ENCODE peak calls at places on chromosome 1, in nine cellular contexts. One of them, this sample, is unnamed.

GRCh38 chr1:64038119-64038518 is 165.3 kb upstream of the UBE2U start:
- DNase-seq in uterus: no peak
- DNase-seq in A549: no peak
- DNase-seq in IMR-90: no peak
- DNase-seq in lower leg skin: no peak
- DNase-seq in body of pancreas: no peak
- DNase-seq in HCT116: no peak
- DNase-seq in HepG2: no peak
- DNase-seq in sigmoid colon: no peak
- DNase-seq in this sample: no peak

GRCh38 chr1:224554056-224554455 is 62.1 kb upstream of the CNIH3 start:
- DNase-seq in A549: no peak
- DNase-seq in lower leg skin: no peak
- DNase-seq in HepG2: no peak
- DNase-seq in sigmoid colon: no peak
- DNase-seq in HCT116: no peak
- DNase-seq in uterus: no peak
- DNase-seq in IMR-90: no peak
- DNase-seq in body of pancreas: no peak
- DNase-seq in this sample: no peak

GRCh38 chr1:238861342-238861741 is 525.0 kb upstream of the CHRM3 start:
- DNase-seq in HCT116: no peak
- DNase-seq in IMR-90: no peak
- DNase-seq in uterus: no peak
- DNase-seq in A549: no peak
- DNase-seq in sigmoid colon: no peak
- DNase-seq in body of pancreas: no peak
- DNase-seq in HepG2: no peak
- DNase-seq in lower leg skin: no peak
- DNase-seq in this sample: no peak

GRCh38 chr1:48916121-48917069 is 139.7 kb upstream of the BEND5 start:
- DNase-seq in uterus: no peak
- DNase-seq in A549: peak
- DNase-seq in body of pancreas: no peak
- DNase-seq in HepG2: peak
- DNase-seq in HCT116: peak
- DNase-seq in lower leg skin: no peak
- DNase-seq in sigmoid colon: no peak
- DNase-seq in IMR-90: peak
- DNase-seq in this sample: peak

GRCh38 chr1:110292327-110292741 is 46.8 kb upstream of the RBM15 start:
- DNase-seq in IMR-90: peak
- DNase-seq in body of pancreas: no peak
- DNase-seq in HepG2: no peak
- DNase-seq in A549: peak
- DNase-seq in lower leg skin: no peak
- DNase-seq in uterus: no peak
- DNase-seq in HCT116: no peak
- DNase-seq in sigmoid colon: no peak
- DNase-seq in this sample: peak

GRCh38 chr1:157274698-157275534 is 136.7 kb upstream of the ETV3 start:
- DNase-seq in uterus: no peak
- DNase-seq in body of pancreas: no peak
- DNase-seq in sigmoid colon: no peak
- DNase-seq in A549: peak
- DNase-seq in HepG2: no peak
- DNase-seq in IMR-90: peak
- DNase-seq in lower leg skin: no peak
- DNase-seq in HCT116: no peak
- DNase-seq in this sample: no peak

GRCh38 chr1:192544983-192545393 is 30.6 kb upstream of the RGS1 start:
- DNase-seq in sigmoid colon: no peak
- DNase-seq in IMR-90: peak
- DNase-seq in lower leg skin: no peak
- DNase-seq in uterus: no peak
- DNase-seq in body of pancreas: no peak
- DNase-seq in HCT116: no peak
- DNase-seq in HepG2: no peak
- DNase-seq in A549: no peak
- DNase-seq in this sample: no peak

GRCh38 chr1:62385923-62386322 is 50.9 kb upstream of the USP1 start:
- DNase-seq in HCT116: no peak
- DNase-seq in HepG2: peak
- DNase-seq in IMR-90: no peak
- DNase-seq in uterus: no peak
- DNase-seq in A549: no peak
- DNase-seq in lower leg skin: no peak
- DNase-seq in body of pancreas: no peak
- DNase-seq in sigmoid colon: no peak
- DNase-seq in this sample: no peak

GRCh38 chr1:60562715-60563114 is 489.1 kb upstream of the C1orf87 start:
- DNase-seq in sigmoid colon: no peak
- DNase-seq in A549: no peak
- DNase-seq in lower leg skin: no peak
- DNase-seq in uterus: no peak
- DNase-seq in body of pancreas: no peak
- DNase-seq in IMR-90: no peak
- DNase-seq in HCT116: no peak
- DNase-seq in HepG2: no peak
- DNase-seq in this sample: no peak

GRCh38 chr1:67415041-67415440 is 15.2 kb downstream of the SERBP1 start:
- DNase-seq in HCT116: no peak
- DNase-seq in IMR-90: no peak
- DNase-seq in lower leg skin: no peak
- DNase-seq in sigmoid colon: no peak
- DNase-seq in A549: no peak
- DNase-seq in uterus: no peak
- DNase-seq in body of pancreas: no peak
- DNase-seq in HepG2: no peak
- DNase-seq in this sample: no peak

GRCh38 chr1:229457436-229457835 is 23.5 kb upstream of the ACTA1 start:
- DNase-seq in body of pancreas: no peak
- DNase-seq in uterus: no peak
- DNase-seq in IMR-90: no peak
- DNase-seq in A549: no peak
- DNase-seq in sigmoid colon: no peak
- DNase-seq in lower leg skin: no peak
- DNase-seq in HCT116: no peak
- DNase-seq in HepG2: no peak
- DNase-seq in this sample: no peak

GRCh38 chr1:96934282-96934681 is 212.7 kb downstream of the PTBP2 start:
- DNase-seq in lower leg skin: no peak
- DNase-seq in uterus: no peak
- DNase-seq in A549: no peak
- DNase-seq in body of pancreas: no peak
- DNase-seq in HepG2: no peak
- DNase-seq in IMR-90: no peak
- DNase-seq in sigmoid colon: no peak
- DNase-seq in HCT116: no peak
- DNase-seq in this sample: no peak

GRCh38 chr1:166822385-166822784 is 16.9 kb upstream of the POGK start:
- DNase-seq in IMR-90: no peak
- DNase-seq in body of pancreas: no peak
- DNase-seq in HepG2: no peak
- DNase-seq in uterus: no peak
- DNase-seq in sigmoid colon: no peak
- DNase-seq in HCT116: no peak
- DNase-seq in lower leg skin: no peak
- DNase-seq in A549: peak
- DNase-seq in this sample: no peak

GRCh38 chr1:225607355-225607754 is 45.6 kb downstream of the ENAH start:
- DNase-seq in HCT116: no peak
- DNase-seq in A549: no peak
- DNase-seq in sigmoid colon: no peak
- DNase-seq in HepG2: no peak
- DNase-seq in lower leg skin: no peak
- DNase-seq in IMR-90: no peak
- DNase-seq in uterus: no peak
- DNase-seq in body of pancreas: no peak
- DNase-seq in this sample: no peak

GRCh38 chr1:151342562-151342961 is 4.5 kb downstream of the RFX5 start:
- DNase-seq in A549: no peak
- DNase-seq in HCT116: no peak
- DNase-seq in HepG2: no peak
- DNase-seq in sigmoid colon: no peak
- DNase-seq in lower leg skin: no peak
- DNase-seq in body of pancreas: no peak
- DNase-seq in IMR-90: no peak
- DNase-seq in uterus: no peak
- DNase-seq in this sample: no peak
- TF ChIP-seq POLR2A in A549: no peak
- TF ChIP-seq POLR2A in HCT116: no peak
- TF ChIP-seq POLR2A in HepG2: no peak
- TF ChIP-seq POLR2A in sigmoid colon: no peak
- TF ChIP-seq POLR2A in lower leg skin: no peak
- TF ChIP-seq POLR2A in body of pancreas: no peak
- TF ChIP-seq POLR2A in IMR-90: no peak
- TF ChIP-seq POLR2A in uterus: no peak
- TF ChIP-seq POLR2A in this sample: no peak

GRCh38 chr1:59057211-59057694 is 239.6 kb upstream of the FGGY start:
- DNase-seq in uterus: peak
- DNase-seq in lower leg skin: peak
- DNase-seq in A549: peak
- DNase-seq in body of pancreas: peak
- DNase-seq in HCT116: no peak
- DNase-seq in sigmoid colon: peak
- DNase-seq in IMR-90: peak
- DNase-seq in HepG2: peak
- DNase-seq in this sample: peak
- TF ChIP-seq POLR2A in uterus: no peak
- TF ChIP-seq POLR2A in lower leg skin: no peak
- TF ChIP-seq POLR2A in A549: no peak
- TF ChIP-seq POLR2A in body of pancreas: peak
- TF ChIP-seq POLR2A in HCT116: no peak
- TF ChIP-seq POLR2A in sigmoid colon: no peak
- TF ChIP-seq POLR2A in IMR-90: no peak
- TF ChIP-seq POLR2A in HepG2: no peak
- TF ChIP-seq POLR2A in this sample: no peak

DNA sequence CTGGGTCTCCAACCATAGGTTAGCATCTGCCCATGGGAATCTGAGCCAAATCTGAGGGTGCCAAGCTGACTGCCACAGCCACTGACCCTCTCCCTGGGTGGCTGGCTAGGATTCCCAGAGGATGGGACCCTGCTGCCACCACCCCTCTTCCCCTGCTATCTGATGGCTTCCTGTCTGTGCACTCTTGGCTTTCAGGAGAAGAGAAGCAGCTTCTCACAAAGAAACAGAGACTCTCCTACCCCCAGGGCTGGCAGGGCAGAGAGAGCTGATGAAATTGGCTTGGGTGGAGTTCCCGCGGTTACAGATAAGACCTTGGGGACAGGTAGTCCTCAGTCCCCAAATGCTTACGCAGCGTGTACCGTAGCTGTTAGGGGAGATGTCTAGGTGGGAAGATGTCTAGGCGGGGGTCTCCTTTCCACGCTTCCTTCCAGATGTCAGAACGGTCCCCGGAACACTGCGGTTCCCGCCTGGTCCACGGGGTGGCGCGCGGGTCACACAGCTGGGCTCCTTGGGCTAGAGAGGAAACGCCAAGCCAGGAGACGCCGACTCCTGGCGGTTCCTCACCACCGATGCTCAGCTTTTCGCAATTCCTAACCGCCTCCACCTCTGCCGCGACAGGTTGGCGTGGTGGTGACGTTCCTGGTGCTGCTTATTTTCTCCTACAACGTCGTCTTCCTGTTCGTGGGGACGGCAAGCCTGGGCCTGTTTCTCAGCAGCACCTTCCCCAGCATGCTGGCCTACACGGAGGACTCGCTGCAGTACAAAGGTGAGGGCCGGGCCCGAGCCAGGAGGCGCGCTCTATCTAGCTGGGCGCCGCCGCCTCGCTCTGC is 40.1 kb downstream of the ELK4 start:
- DNase-seq in HCT116: peak
- DNase-seq in A549: peak
- DNase-seq in sigmoid colon: peak
- DNase-seq in uterus: peak
- DNase-seq in HepG2: peak
- DNase-seq in IMR-90: peak
- DNase-seq in lower leg skin: peak
- DNase-seq in body of pancreas: peak
- DNase-seq in this sample: peak
- TF ChIP-seq POLR2A in HCT116: no peak
- TF ChIP-seq POLR2A in A549: no peak
- TF ChIP-seq POLR2A in sigmoid colon: no peak
- TF ChIP-seq POLR2A in uterus: no peak
- TF ChIP-seq POLR2A in HepG2: no peak
- TF ChIP-seq POLR2A in IMR-90: peak
- TF ChIP-seq POLR2A in lower leg skin: no peak
- TF ChIP-seq POLR2A in body of pancreas: peak
- TF ChIP-seq POLR2A in this sample: no peak

GRCh38 chr1:77945345-77945744 is 33.5 kb downstream of the FUBP1 start:
- DNase-seq in uterus: no peak
- DNase-seq in HCT116: no peak
- DNase-seq in lower leg skin: no peak
- DNase-seq in sigmoid colon: no peak
- DNase-seq in A549: no peak
- DNase-seq in body of pancreas: no peak
- DNase-seq in IMR-90: no peak
- DNase-seq in HepG2: no peak
- DNase-seq in this sample: no peak

GRCh38 chr1:77938656-77939055 is 40.2 kb downstream of the FUBP1 start:
- DNase-seq in A549: no peak
- DNase-seq in uterus: no peak
- DNase-seq in HepG2: no peak
- DNase-seq in body of pancreas: no peak
- DNase-seq in lower leg skin: no peak
- DNase-seq in sigmoid colon: no peak
- DNase-seq in HCT116: no peak
- DNase-seq in IMR-90: no peak
- DNase-seq in this sample: no peak

GRCh38 chr1:77940921-77941570 is 37.8 kb downstream of the FUBP1 start:
- DNase-seq in A549: no peak
- DNase-seq in HepG2: no peak
- DNase-seq in HCT116: no peak
- DNase-seq in IMR-90: no peak
- DNase-seq in body of pancreas: no peak
- DNase-seq in lower leg skin: no peak
- DNase-seq in uterus: no peak
- DNase-seq in sigmoid colon: no peak
- DNase-seq in this sample: no peak

DNA sequence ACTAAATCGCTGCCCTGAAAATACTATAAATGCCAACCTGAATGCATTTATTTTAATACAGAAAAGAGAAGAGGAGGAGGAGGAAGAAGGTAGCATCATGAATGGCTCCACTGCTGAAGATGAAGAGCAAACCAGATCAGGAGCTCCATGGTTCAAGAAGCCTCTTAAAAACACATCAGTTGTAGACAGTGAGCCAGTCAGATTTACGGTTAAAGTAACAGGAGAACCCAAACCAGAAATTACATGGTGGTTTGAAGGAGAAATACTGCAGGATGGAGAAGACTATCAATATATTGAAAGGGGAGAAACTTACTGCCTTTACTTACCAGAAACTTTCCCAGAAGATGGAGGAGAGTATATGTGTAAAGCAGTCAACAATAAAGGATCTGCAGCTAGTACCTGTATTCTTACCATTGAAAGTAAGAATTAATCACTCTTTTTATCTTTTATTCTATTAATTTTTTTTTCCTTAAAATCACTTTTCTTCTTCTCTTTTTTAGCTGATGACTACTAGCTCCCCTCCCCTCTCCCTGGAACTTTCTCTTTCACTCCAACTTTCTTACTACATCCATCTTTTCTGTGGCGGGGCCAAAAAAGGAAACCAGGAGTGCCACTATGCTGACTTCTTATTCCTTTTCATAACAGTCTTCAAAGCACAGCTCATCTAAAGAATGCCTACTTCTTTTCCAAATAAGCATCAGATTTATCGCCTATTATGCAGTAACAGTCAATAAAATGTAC is 36.3 kb downstream of the FUBP1 start:
- DNase-seq in uterus: no peak
- DNase-seq in lower leg skin: no peak
- DNase-seq in sigmoid colon: no peak
- DNase-seq in body of pancreas: no peak
- DNase-seq in IMR-90: no peak
- DNase-seq in HepG2: no peak
- DNase-seq in HCT116: no peak
- DNase-seq in A549: no peak
- DNase-seq in this sample: no peak
- TF ChIP-seq POLR2A in uterus: no peak
- TF ChIP-seq POLR2A in lower leg skin: no peak
- TF ChIP-seq POLR2A in sigmoid colon: no peak
- TF ChIP-seq POLR2A in body of pancreas: no peak
- TF ChIP-seq POLR2A in IMR-90: no peak
- TF ChIP-seq POLR2A in HepG2: no peak
- TF ChIP-seq POLR2A in HCT116: no peak
- TF ChIP-seq POLR2A in A549: no peak
- TF ChIP-seq POLR2A in this sample: no peak

This sample was measured in NB4.